ENCODE peak calls at places on chromosome 9, in five cellular contexts. I is A549, L is IMR-90, M is HepG2, O is sigmoid colon. A is an unnamed sample. For H3K4me1, the result is how much of the 10 kb centered on the place peaks cover.

GRCh38 chr9:110076894-110077725 is 130.8 kb downstream of the C9orf152 start:
- DNase-seq in L (peak), I (no peak), M (no peak), O (no peak), A (no peak)

GRCh38 chr9:8872802-8873201 is 1073.2 kb upstream of the DMAC1 start:
- DNase-seq in O (no peak), L (no peak), M (no peak), I (no peak), A (no peak)

GRCh38 chr9:97802276-97802675 is 50.8 kb upstream of the FOXE1 start:
- DNase-seq in L (peak), I (peak), O (no peak), M (peak), A (no peak)

GRCh38 chr9:19896161-19896560 is 107.3 kb upstream of the SLC24A2 start:
- DNase-seq in L (no peak), O (no peak), I (no peak), M (no peak), A (no peak)

GRCh38 chr9:26945591-26945990 is 1.5 kb downstream of the PLAA start:
- DNase-seq in O (no peak), I (no peak), L (no peak), M (no peak), A (no peak)

GRCh38 chr9:97940707-97941106 is 2.7 kb upstream of the HEMGN start:
- DNase-seq in O (no peak), M (no peak), I (no peak), L (no peak), A (no peak)

GRCh38 chr9:7033611-7034010 is 275.8 kb downstream of the KDM4C start:
- DNase-seq in L (no peak), I (no peak), M (no peak), O (no peak), A (no peak)

GRCh38 chr9:79120533-79121315 is 451.0 kb upstream of the TLE4 start:
- DNase-seq in I (no peak), O (no peak), L (peak), M (no peak), A (no peak)

GRCh38 chr9:14769235-14769580 is 46.7 kb upstream of the CER1 start:
- DNase-seq in L (peak), I (no peak), O (no peak), M (no peak), A (no peak)

GRCh38 chr9:98708933-98709911 is at the start of gene GABBR2:
- DNase-seq in I (no peak), O (no peak), L (peak), M (no peak), A (no peak)

GRCh38 chr9:37300620-37301368 is 121.7 kb upstream of the GRHPR start:
- DNase-seq in L (peak), O (no peak), M (no peak), I (no peak), A (no peak)

GRCh38 chr9:75150512-75150911 is 62.2 kb downstream of the OSTF1 start:
- DNase-seq in O (no peak), I (no peak), M (no peak), L (no peak), A (no peak)

GRCh38 chr9:133701321-133701980 is 36.7 kb downstream of the SARDH start:
- DNase-seq in I (no peak), O (peak), M (no peak), L (no peak), A (no peak)

GRCh38 chr9:93589688-93590087 is 13.3 kb downstream of the PHF2 start:
- DNase-seq in O (no peak), L (peak), M (peak), I (no peak), A (no peak)

GRCh38 chr9:93825348-93826115 is 129.6 kb downstream of the BARX1 start:
- DNase-seq in L (no peak), M (no peak), O (peak), I (no peak), A (no peak)

GRCh38 chr9:104961238-104961637 is 33.3 kb upstream of the ABCA1 start:
- DNase-seq in O (no peak), L (peak), I (peak), M (peak), A (no peak)

GRCh38 chr9:71737455-71737854 is 30.9 kb downstream of the CEMIP2 start:
- DNase-seq in L (no peak), I (no peak), O (no peak), M (no peak), A (no peak)

GRCh38 chr9:134343637-134344036 is 17.4 kb downstream of the RXRA start:
- DNase-seq in I (no peak), M (no peak), O (peak), L (no peak), A (no peak)

GRCh38 chr9:4555251-4555650 is 65.0 kb downstream of the SLC1A1 start:
- DNase-seq in L (peak), O (no peak), I (no peak), M (no peak), A (no peak)

GRCh38 chr9:108093773-108094675 is 604.5 kb upstream of the KLF4 start:
- DNase-seq in O (no peak), L (no peak), M (peak), I (peak), A (no peak)

GRCh38 chr9:33220681-33221567 is 19.0 kb upstream of the SPINK4 start:
- DNase-seq in M (no peak), I (no peak), L (no peak), O (no peak), A (no peak)

GRCh38 chr9:128546504-128546903 is 5.9 kb upstream of the SPTAN1 start:
- DNase-seq in L (no peak), I (no peak), M (no peak), O (no peak), A (no peak)

GRCh38 chr9:128540630-128541355 is 11.6 kb upstream of the SPTAN1 start:
- DNase-seq in M (no peak), L (no peak), I (no peak), O (no peak), A (no peak)
- H3K27ac ChIP-seq in M (no peak), L (no peak), I (no peak), O (no peak), A (no peak)

GRCh38 chr9:131104016-131104740 is 7.8 kb downstream of the AIF1L start:
- DNase-seq in M (no peak), O (no peak), I (no peak), L (no peak), A (no peak)
- TF ChIP-seq POLR2A in M (no peak), O (no peak), I (no peak), L (no peak), A (no peak)

GRCh38 chr9:132351404-132352050 is 3.3 kb downstream of the SETX start:
- DNase-seq in M (no peak), L (no peak), O (no peak), I (no peak), A (no peak)

GRCh38 chr9:132357764-132358163 is 3.0 kb upstream of the SETX start:
- DNase-seq in I (no peak), O (no peak), L (no peak), M (no peak), A (no peak)

GRCh38 chr9:132350861-132351315 is 3.9 kb downstream of the SETX start:
- DNase-seq in O (no peak), L (peak), M (no peak), I (no peak), A (no peak)

GRCh38 chr9:132356276-132356924 is 1.6 kb upstream of the SETX start:
- DNase-seq in L (no peak), M (no peak), O (no peak), I (no peak), A (no peak)

GRCh38 chr9:132354645-132355355 is at the start of gene SETX:
- DNase-seq in O (peak), M (peak), I (peak), L (peak), A (peak)
- H3K4me1 ChIP-seq in O (under half), M (under half), I (under half), L (under half), A (under half)

DNA sequence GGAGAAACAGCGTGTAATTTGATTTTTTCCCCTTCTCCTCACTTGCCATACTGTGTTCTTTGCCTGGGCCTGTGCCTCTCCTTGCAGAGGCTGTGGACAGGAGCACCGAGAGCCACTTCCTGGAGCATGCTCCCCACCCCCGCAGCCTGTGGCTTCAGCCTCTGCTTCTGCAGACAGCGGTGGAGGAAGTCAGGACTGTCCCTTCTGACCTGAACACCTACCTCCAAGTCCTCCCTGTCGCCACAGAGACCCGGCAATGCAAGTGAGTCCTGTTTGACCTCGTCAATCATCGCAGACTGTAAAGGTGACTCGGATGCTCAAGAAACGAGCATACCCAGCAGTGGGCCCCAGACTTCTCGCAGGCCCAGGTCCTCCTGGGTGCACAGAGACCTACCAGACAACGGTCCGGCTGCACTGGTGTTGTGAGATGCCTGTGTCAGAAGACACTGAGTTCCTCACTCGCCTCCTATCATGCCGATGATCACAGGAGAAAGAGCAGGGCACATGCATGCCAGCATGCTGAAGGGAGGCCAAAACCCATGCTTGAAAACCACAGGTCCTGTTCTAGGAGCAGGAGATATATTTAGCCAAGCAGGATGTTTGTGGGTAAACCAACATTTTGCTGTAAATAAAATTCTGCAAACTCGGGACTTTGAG is 198.8 kb downstream of the AUH start:
- DNase-seq in L (no peak), O (no peak), I (no peak), M (no peak), A (no peak)
- H3K27ac ChIP-seq in L (peak), O (peak), I (no peak), M (no peak), A (peak)

GRCh38 chr9:95462419-95463121 is 54.2 kb downstream of the PTCH1 start:
- DNase-seq in I (no peak), L (peak), M (no peak), O (peak), A (peak)
- TF ChIP-seq POLR2A in I (no peak), L (no peak), M (no peak), O (no peak), A (no peak)

DNA sequence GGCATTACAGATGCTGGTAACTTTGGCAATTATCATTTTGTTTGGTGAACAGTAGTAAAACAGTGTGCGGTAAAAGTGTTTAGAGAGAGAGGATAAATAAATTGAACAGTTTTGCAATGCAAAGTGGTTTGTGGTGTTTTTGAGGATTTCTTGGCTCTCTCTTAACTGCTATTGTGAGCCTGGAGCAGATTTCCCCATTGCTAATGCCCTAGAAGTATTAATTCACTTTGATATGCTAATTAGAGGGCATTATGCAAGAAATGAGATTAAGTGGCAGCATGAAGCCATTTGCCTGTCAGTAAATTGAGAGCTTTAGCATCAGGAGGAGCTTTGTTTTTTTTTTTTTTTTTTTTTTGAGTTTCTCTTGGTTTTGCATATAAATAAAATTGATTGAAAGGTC is 8.2 kb downstream of the PBX3 start:
- DNase-seq in L (no peak), M (no peak), I (no peak), O (no peak), A (no peak)
- H3K4me1 ChIP-seq in L (under half), M (under half), I (under half), O (half or more), A (half or more)

GRCh38 chr9:127209220-127209619 is 55.4 kb upstream of the GARNL3 start:
- DNase-seq in L (no peak), I (no peak), O (peak), M (no peak), A (no peak)
- H3K27ac ChIP-seq in L (no peak), I (no peak), O (no peak), M (no peak), A (no peak)

DNA sequence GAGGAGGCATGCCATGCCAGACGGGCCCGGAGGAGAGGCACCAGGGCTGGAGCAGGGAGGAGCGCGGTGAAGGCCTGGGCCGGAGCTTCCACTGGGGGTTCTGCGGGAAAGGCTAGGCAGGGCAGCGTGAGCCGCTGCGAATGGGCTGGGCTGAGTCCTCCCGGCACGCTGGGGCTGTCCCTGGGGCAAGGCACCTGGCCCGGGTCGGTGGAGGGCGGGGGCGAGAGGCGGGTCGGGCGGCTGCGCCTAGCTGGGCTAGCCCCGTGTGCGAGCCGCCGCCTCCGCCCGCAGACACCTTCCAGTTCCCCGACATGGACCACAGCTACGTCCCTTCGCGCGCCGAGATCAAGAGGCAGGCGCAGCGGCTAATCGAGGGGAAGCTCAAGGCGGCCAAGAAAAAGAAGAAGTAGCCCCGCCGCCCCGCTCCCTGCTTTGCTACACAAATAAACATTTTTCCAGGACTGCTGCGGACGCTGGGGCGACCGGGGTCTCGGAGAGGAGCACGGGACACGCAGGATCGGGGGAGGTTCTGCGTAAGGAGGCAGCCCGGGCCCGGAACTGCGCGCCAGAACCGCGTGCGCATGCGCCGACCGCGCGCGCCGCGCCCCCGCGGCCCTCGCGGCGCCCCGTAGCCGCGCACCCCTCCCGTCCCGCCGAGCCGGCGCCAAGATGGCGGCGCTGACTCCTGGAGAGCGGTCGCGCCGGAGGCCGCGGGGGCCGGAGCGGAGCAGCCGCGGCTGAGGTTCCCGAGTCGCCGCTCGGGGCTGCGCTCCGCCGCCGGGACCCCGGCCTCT is at the start of gene RABL6:
- DNase-seq in I (peak), L (peak), O (peak), M (peak), A (peak)
- TF ChIP-seq POLR2A in I (peak), L (peak), O (peak), M (no peak), A (peak)

DNA sequence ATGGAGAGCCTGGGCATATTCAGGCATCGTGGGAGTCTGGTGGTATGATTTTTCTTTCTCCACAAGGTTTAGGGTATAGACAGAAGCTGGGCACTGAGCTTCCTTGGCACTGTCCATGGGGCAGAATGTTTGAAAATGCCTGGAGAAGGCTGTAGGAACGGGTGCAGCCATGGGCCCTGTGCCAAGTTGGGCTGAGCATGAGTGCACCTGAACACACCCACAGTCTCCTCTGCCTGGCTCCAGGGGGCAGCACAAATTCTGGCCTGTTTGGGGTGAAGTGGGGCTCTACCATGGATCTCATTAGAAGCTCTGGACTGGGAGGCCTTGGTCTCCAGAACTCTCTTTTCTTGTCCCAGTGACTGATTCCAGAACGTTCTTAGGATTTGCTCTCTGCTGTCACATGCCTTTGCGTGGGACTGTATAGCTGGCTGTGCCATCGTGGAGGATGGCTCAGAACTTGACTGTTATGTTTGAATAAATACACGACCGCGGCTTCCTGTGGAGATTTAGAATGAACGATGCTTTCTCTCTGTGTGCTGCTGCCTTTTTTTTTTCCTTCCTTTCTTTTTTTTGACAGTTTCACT is 229.8 kb downstream of the FANCC start:
- DNase-seq in M (no peak), O (peak), L (no peak), I (peak), A (no peak)
- H3K4me1 ChIP-seq in M (under half), O (half or more), L (under half), I (half or more), A (under half)

GRCh38 chr9:88645172-88645868 is 110.3 kb downstream of the NXNL2 start:
- DNase-seq in O (no peak), M (no peak), I (no peak), L (peak), A (no peak)
- H3K27ac ChIP-seq in O (peak), M (no peak), I (no peak), L (peak), A (no peak)